ENCODE peak calls at places on chromosomes 13 and 19, in four cellular contexts. One of them, this sample, is unnamed.
A peak's percentile ranks its signal among the peaks of the same experiment; 100 is the strongest.

GRCh38 chr13:102769679-102770078 is 3.9 kb downstream of the TEX30 start:
- DNase-seq in IMR-90: peak; percentile 14
- DNase-seq in neuronal stem cell: no peak
- DNase-seq in H9: no peak
- DNase-seq in this sample: no peak

GRCh38 chr19:30719991-30720329 is 347.8 kb downstream of the ZNF536 start:
- DNase-seq in IMR-90: no peak
- DNase-seq in neuronal stem cell: no peak
- DNase-seq in H9: peak; percentile 52
- DNase-seq in this sample: no peak

GRCh38 chr13:29507356-29507755 is 88.1 kb downstream of the SLC7A1 start:
- DNase-seq in IMR-90: no peak
- DNase-seq in neuronal stem cell: no peak
- DNase-seq in H9: no peak
- DNase-seq in this sample: no peak

GRCh38 chr19:16585808-16586476 is 13.7 kb upstream of the SLC35E1 start:
- DNase-seq in IMR-90: peak; percentile 19
- DNase-seq in neuronal stem cell: no peak
- DNase-seq in H9: no peak
- DNase-seq in this sample: no peak

GRCh38 chr19:8615813-8616596 is 5.5 kb upstream of the ADAMTS10 start:
- DNase-seq in IMR-90: peak; percentile 55
- DNase-seq in neuronal stem cell: peak; percentile 64
- DNase-seq in H9: peak; percentile 67
- DNase-seq in this sample: peak; percentile 77

GRCh38 chr19:17031741-17032140 is 5.1 kb upstream of the CPAMD8 start:
- DNase-seq in IMR-90: no peak
- DNase-seq in neuronal stem cell: no peak
- DNase-seq in H9: no peak
- DNase-seq in this sample: peak; percentile 35

GRCh38 chr19:54653181-54653809 is 9.5 kb upstream of the LILRB4 start:
- DNase-seq in IMR-90: peak; percentile 7
- DNase-seq in neuronal stem cell: no peak
- DNase-seq in H9: no peak
- DNase-seq in this sample: no peak

GRCh38 chr13:110388141-110388943 is 81.3 kb downstream of the COL4A2 start:
- DNase-seq in IMR-90: peak; percentile 83
- DNase-seq in neuronal stem cell: no peak
- DNase-seq in H9: peak; percentile 66
- DNase-seq in this sample: peak; percentile 92

GRCh38 chr13:66424417-66424816 is 805.7 kb downstream of the PCDH9 start:
- DNase-seq in IMR-90: peak; percentile 75
- DNase-seq in neuronal stem cell: no peak
- DNase-seq in H9: no peak
- DNase-seq in this sample: no peak

GRCh38 chr13:29125145-29125933 is 305.2 kb downstream of the MTUS2 start:
- DNase-seq in IMR-90: no peak
- DNase-seq in neuronal stem cell: no peak
- DNase-seq in H9: no peak
- DNase-seq in this sample: no peak

GRCh38 chr19:16143399-16144215 is at the start of gene HSH2D:
- DNase-seq in IMR-90: no peak
- DNase-seq in neuronal stem cell: no peak
- DNase-seq in H9: peak; percentile 93
- DNase-seq in this sample: peak; percentile 79

GRCh38 chr13:100397627-100398026 is 191.0 kb downstream of the GGACT start:
- DNase-seq in IMR-90: no peak
- DNase-seq in neuronal stem cell: no peak
- DNase-seq in H9: no peak
- DNase-seq in this sample: no peak

GRCh38 chr13:30618186-30618937 is 642 bp downstream of the USPL1 start:
- DNase-seq in IMR-90: no peak
- DNase-seq in neuronal stem cell: peak; percentile 18
- DNase-seq in H9: no peak
- DNase-seq in this sample: no peak

GRCh38 chr19:18710986-18711751 is 27.7 kb downstream of the CRTC1 start:
- DNase-seq in IMR-90: peak; percentile 78
- DNase-seq in neuronal stem cell: no peak
- DNase-seq in H9: no peak
- DNase-seq in this sample: peak; percentile 63

GRCh38 chr19:17448190-17448967 is at the start of gene TMEM221:
- DNase-seq in IMR-90: no peak
- DNase-seq in neuronal stem cell: no peak
- DNase-seq in H9: peak; percentile 71
- DNase-seq in this sample: peak; percentile 37

GRCh38 chr19:38718747-38719543 is 25.3 kb downstream of the CAPN12 start:
- DNase-seq in IMR-90: no peak
- DNase-seq in neuronal stem cell: no peak
- DNase-seq in H9: peak; percentile 74
- DNase-seq in this sample: peak; percentile 91

GRCh38 chr19:51994048-51994644 is 7.5 kb upstream of the ZNF350 start:
- DNase-seq in IMR-90: no peak
- DNase-seq in neuronal stem cell: no peak
- DNase-seq in H9: no peak
- DNase-seq in this sample: no peak

GRCh38 chr19:14416743-14417214 is 2.4 kb downstream of the DDX39A start:
- DNase-seq in IMR-90: no peak
- DNase-seq in neuronal stem cell: no peak
- DNase-seq in H9: no peak
- DNase-seq in this sample: peak; percentile 37

GRCh38 chr19:17411801-17412200 is 6.4 kb upstream of the BST2 start:
- DNase-seq in IMR-90: no peak
- DNase-seq in neuronal stem cell: no peak
- DNase-seq in H9: no peak
- DNase-seq in this sample: no peak

GRCh38 chr13:100063333-100063732 is 25.6 kb upstream of the PCCA start:
- DNase-seq in IMR-90: peak; percentile 44
- DNase-seq in neuronal stem cell: no peak
- DNase-seq in H9: no peak
- DNase-seq in this sample: peak; percentile 87

DNA sequence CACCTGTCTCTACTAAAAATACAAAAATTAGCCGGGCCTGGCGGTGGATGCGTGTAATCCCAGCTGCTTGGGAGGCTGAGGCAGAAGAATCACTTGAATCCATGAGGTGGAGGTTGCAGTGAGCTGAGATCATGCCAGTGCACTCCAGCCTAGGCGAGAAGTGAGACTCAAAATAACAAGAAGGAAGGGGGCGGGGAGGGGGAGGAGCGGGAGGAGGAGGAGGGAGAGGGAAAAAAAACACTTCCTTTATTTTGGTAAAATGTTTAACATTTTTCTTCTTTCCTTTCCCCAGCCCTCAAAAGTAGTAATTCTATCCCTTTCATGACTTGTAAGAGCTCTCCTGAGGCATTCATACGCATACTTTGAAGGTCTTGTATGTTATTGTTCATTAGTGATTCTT is 44.3 kb downstream of the SPRY2 start:
- DNase-seq in IMR-90: no peak
- DNase-seq in neuronal stem cell: no peak
- DNase-seq in H9: peak; percentile 37
- DNase-seq in this sample: no peak
- H2AFZ ChIP-seq in IMR-90: no peak overlapping the region
- H2AFZ ChIP-seq in neuronal stem cell: no peak overlapping the region
- H2AFZ ChIP-seq in H9: no peak overlapping the region
- H2AFZ ChIP-seq in this sample: no peak overlapping the region

GRCh38 chr19:1130801-1131717 is 27.3 kb downstream of the GPX4 start:
- DNase-seq in IMR-90: no peak
- DNase-seq in neuronal stem cell: no peak
- DNase-seq in H9: no peak
- DNase-seq in this sample: no peak
- H4K8ac ChIP-seq in IMR-90: peak overlapping the region; percentile 76
- H4K8ac ChIP-seq in neuronal stem cell: no peak overlapping the region
- H4K8ac ChIP-seq in H9: no peak overlapping the region
- H4K8ac ChIP-seq in this sample: no peak overlapping the region

GRCh38 chr19:5803752-5804515 is 933 bp upstream of the NRTN start:
- DNase-seq in IMR-90: peak; percentile 77
- DNase-seq in neuronal stem cell: peak; percentile 96
- DNase-seq in H9: peak; percentile 97
- DNase-seq in this sample: peak; percentile 92
- H2BK5ac ChIP-seq in IMR-90: no peak overlapping the region
- H2BK5ac ChIP-seq in neuronal stem cell: peak overlapping the region; percentile 84
- H2BK5ac ChIP-seq in H9: no peak overlapping the region
- H2BK5ac ChIP-seq in this sample: no peak overlapping the region

GRCh38 chr13:77580748-77581147 is 45.2 kb downstream of the SCEL start:
- DNase-seq in IMR-90: no peak
- DNase-seq in neuronal stem cell: no peak
- DNase-seq in H9: no peak
- DNase-seq in this sample: no peak

GRCh38 chr13:77584111-77584510 is 48.6 kb downstream of the SCEL start:
- DNase-seq in IMR-90: no peak
- DNase-seq in neuronal stem cell: no peak
- DNase-seq in H9: no peak
- DNase-seq in this sample: no peak

GRCh38 chr13:77579971-77580370 is 44.5 kb downstream of the SCEL start:
- DNase-seq in IMR-90: no peak
- DNase-seq in neuronal stem cell: no peak
- DNase-seq in H9: no peak
- DNase-seq in this sample: no peak

GRCh38 chr13:77583551-77583950 is 48.0 kb downstream of the SCEL start:
- DNase-seq in IMR-90: no peak
- DNase-seq in neuronal stem cell: no peak
- DNase-seq in H9: no peak
- DNase-seq in this sample: no peak
- H2AFZ ChIP-seq in IMR-90: no peak overlapping the region
- H2AFZ ChIP-seq in neuronal stem cell: no peak overlapping the region
- H2AFZ ChIP-seq in H9: no peak overlapping the region
- H2AFZ ChIP-seq in this sample: no peak overlapping the region

DNA sequence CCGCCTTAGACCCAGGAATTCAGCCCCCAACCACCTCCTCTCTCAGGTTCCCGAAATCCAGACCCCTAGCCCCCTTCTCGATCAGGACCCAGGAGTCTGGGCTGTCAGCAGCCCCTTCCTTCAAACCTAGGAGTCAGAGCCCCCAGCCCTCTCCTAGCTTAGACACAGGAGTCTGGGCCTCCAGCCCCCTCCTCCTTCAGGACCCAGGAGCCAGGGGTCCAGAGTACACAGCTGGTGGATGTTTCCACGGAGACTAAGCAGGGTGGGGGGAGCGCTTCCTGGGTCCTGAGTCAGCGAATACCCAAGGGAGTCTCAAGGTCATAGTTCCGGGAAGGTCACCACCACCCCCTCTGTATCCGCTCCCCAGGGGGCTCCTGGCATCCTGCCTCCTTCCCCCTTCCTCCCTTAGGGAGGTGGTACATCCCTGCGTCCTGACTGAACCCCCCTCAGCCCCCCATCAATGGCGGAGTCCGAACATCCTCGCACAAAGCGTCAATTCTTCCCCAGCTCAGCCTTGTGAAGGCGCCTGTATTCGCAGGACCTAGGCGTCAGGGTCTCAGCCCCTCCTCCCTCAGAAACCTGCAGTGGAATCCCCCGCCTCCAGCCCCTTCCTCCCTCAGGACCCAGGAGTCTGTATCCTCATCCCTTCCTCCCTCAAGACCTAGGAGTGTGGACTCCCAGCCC is 4.6 kb downstream of the CADM4 start:
- DNase-seq in IMR-90: no peak
- DNase-seq in neuronal stem cell: peak; percentile 75
- DNase-seq in H9: peak; percentile 64
- DNase-seq in this sample: no peak
- H4K8ac ChIP-seq in IMR-90: peak overlapping the region; percentile 78
- H4K8ac ChIP-seq in neuronal stem cell: no peak overlapping the region
- H4K8ac ChIP-seq in H9: no peak overlapping the region
- H4K8ac ChIP-seq in this sample: peak overlapping the region; percentile 86

DNA sequence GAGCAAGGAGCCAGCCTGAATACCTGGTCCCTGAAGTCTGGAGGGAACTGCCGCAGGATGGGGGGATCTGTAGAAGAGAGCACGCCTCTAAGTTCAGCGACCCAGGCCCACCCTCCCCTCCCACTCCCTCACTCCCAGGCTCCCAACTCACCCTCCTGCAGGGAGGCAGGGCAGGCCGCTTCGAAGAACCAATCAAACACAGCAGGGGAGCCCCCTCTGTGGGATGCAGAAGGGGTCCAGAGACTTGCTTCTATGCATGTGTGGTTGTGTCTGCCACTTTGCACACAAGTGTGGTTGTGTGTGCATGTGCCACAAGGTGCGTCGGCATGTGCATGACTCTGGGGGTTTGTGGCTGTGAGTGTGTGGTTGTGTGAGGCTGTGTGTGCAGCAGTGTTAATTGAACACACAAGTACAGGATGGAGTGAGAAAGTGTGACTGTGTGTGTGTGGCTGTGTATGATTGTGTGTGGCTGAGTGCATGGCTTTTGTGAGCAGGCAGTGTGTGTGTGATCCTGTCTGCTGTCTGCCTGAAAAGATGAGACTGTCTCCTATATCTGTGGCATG is 1.7 kb downstream of the DENND1C start:
- DNase-seq in IMR-90: no peak
- DNase-seq in neuronal stem cell: no peak
- DNase-seq in H9: no peak
- DNase-seq in this sample: no peak
- H2BK5ac ChIP-seq in IMR-90: no peak overlapping the region
- H2BK5ac ChIP-seq in neuronal stem cell: no peak overlapping the region
- H2BK5ac ChIP-seq in H9: no peak overlapping the region
- H2BK5ac ChIP-seq in this sample: no peak overlapping the region

GRCh38 chr19:40862785-40863184 is 12.5 kb upstream of the CYP2A6 start:
- DNase-seq in IMR-90: no peak
- DNase-seq in neuronal stem cell: no peak
- DNase-seq in H9: no peak
- DNase-seq in this sample: no peak

GRCh38 chr19:40872209-40872608 is 9.8 kb downstream of the CYP2A7 start:
- DNase-seq in IMR-90: no peak
- DNase-seq in neuronal stem cell: no peak
- DNase-seq in H9: no peak
- DNase-seq in this sample: peak; percentile 68

GRCh38 chr19:40862333-40862732 is 12.1 kb upstream of the CYP2A6 start:
- DNase-seq in IMR-90: no peak
- DNase-seq in neuronal stem cell: no peak
- DNase-seq in H9: no peak
- DNase-seq in this sample: no peak

DNA sequence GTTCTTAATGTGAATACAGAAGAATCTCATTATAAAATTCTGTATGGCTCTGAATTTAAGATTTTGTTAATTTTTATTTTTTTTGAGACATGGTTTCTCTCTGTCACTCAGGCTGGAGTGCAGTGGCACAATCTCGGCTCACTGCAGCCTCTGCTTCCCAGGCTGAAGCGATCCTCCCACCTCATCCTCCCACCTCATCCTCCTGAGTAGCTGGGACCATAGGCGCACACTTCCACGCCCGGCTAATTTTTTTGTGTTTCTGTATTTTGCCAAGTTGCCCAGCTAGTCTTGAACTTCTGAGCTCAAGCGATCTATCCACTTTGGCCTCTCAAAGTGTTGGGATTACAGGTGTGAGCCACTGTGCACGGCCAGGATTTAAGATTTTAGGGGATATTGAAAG is 14.3 kb downstream of the CYP2A7 start:
- DNase-seq in IMR-90: no peak
- DNase-seq in neuronal stem cell: no peak
- DNase-seq in H9: no peak
- DNase-seq in this sample: no peak
- H2AFZ ChIP-seq in IMR-90: no peak overlapping the region
- H2AFZ ChIP-seq in neuronal stem cell: no peak overlapping the region
- H2AFZ ChIP-seq in H9: no peak overlapping the region
- H2AFZ ChIP-seq in this sample: no peak overlapping the region

GRCh38 chr19:45001087-45001739 is at the start of gene RELB:
- DNase-seq in IMR-90: peak; percentile 84
- DNase-seq in neuronal stem cell: peak; percentile 91
- DNase-seq in H9: peak; percentile 92
- DNase-seq in this sample: peak; percentile 94
- H4K8ac ChIP-seq in IMR-90: peak within 1 kb of the TSS; percentile 92
- H4K8ac ChIP-seq in neuronal stem cell: peak within 1 kb of the TSS; percentile 96
- H4K8ac ChIP-seq in H9: no peak within 1 kb of the TSS
- H4K8ac ChIP-seq in this sample: peak within 1 kb of the TSS; percentile 79

GRCh38 chr19:2015611-2015950 is at the start of gene BTBD2:
- DNase-seq in IMR-90: peak; percentile 84
- DNase-seq in neuronal stem cell: peak; percentile 32
- DNase-seq in H9: no peak
- DNase-seq in this sample: no peak
- H2BK5ac ChIP-seq in IMR-90: peak within 1 kb of the TSS; percentile 56
- H2BK5ac ChIP-seq in neuronal stem cell: peak within 1 kb of the TSS; percentile 66
- H2BK5ac ChIP-seq in H9: no peak within 1 kb of the TSS
- H2BK5ac ChIP-seq in this sample: no peak within 1 kb of the TSS